ENCODE peak calls at places on chromosomes 4 and X, in nine cellular contexts. One of them, this sample, is unnamed.
A peak's percentile ranks its signal among the peaks of the same experiment; 100 is the strongest.

GRCh38 chr4:184343400-184344177 is 125.9 kb upstream of the ENPP6 start:
- DNase-seq in activated T-helper 9 cell treated with anti-CD3 and anti-CD28 coated beads, Interleukin-2, amount 50 U/mL, for 16 hours: peak; percentile 7
- DNase-seq in HTR-8/SVneo: peak; percentile 91
- DNase-seq in GM23338: peak; percentile 95
- DNase-seq in activated T-cell treated with anti-CD3 and anti-CD28 coated beads, Interleukin-2, amount 50 U/mL, for 24 hours: peak; percentile 63
- DNase-seq in A549: peak; percentile 89
- DNase-seq in smooth muscle cell of the brain vasculature: no peak
- DNase-seq in fibroblast of pulmonary artery: peak; percentile 78
- DNase-seq in cardiac muscle cell: peak; percentile 84
- DNase-seq in this sample: peak; percentile 24

GRCh38 chr4:38005637-38006036 is 45.4 kb downstream of the PTTG2 start:
- DNase-seq in GM23338: no peak
- DNase-seq in HTR-8/SVneo: no peak
- DNase-seq in cardiac muscle cell: no peak
- DNase-seq in smooth muscle cell of the brain vasculature: no peak
- DNase-seq in activated T-helper 9 cell treated with anti-CD3 and anti-CD28 coated beads, Interleukin-2, amount 50 U/mL, for 16 hours: no peak
- DNase-seq in A549: no peak
- DNase-seq in fibroblast of pulmonary artery: no peak
- DNase-seq in activated T-cell treated with anti-CD3 and anti-CD28 coated beads, Interleukin-2, amount 50 U/mL, for 24 hours: no peak
- DNase-seq in this sample: no peak

GRCh38 chr4:111066887-111067286 is 444.0 kb upstream of the PITX2 start:
- DNase-seq in HTR-8/SVneo: no peak
- DNase-seq in smooth muscle cell of the brain vasculature: no peak
- DNase-seq in fibroblast of pulmonary artery: no peak
- DNase-seq in GM23338: no peak
- DNase-seq in activated T-cell treated with anti-CD3 and anti-CD28 coated beads, Interleukin-2, amount 50 U/mL, for 24 hours: no peak
- DNase-seq in activated T-helper 9 cell treated with anti-CD3 and anti-CD28 coated beads, Interleukin-2, amount 50 U/mL, for 16 hours: no peak
- DNase-seq in A549: no peak
- DNase-seq in cardiac muscle cell: no peak
- DNase-seq in this sample: no peak

GRCh38 chr4:10554694-10555093 is 97.5 kb upstream of the ZNF518B start:
- DNase-seq in A549: peak; percentile 8
- DNase-seq in GM23338: peak; percentile 81
- DNase-seq in smooth muscle cell of the brain vasculature: no peak
- DNase-seq in activated T-cell treated with anti-CD3 and anti-CD28 coated beads, Interleukin-2, amount 50 U/mL, for 24 hours: no peak
- DNase-seq in activated T-helper 9 cell treated with anti-CD3 and anti-CD28 coated beads, Interleukin-2, amount 50 U/mL, for 16 hours: no peak
- DNase-seq in cardiac muscle cell: peak; percentile 84
- DNase-seq in fibroblast of pulmonary artery: peak; percentile 86
- DNase-seq in HTR-8/SVneo: peak; percentile 32
- DNase-seq in this sample: peak; percentile 62

GRCh38 chr4:39642885-39643550 is 4.4 kb upstream of the SMIM14 start:
- DNase-seq in activated T-cell treated with anti-CD3 and anti-CD28 coated beads, Interleukin-2, amount 50 U/mL, for 24 hours: no peak
- DNase-seq in activated T-helper 9 cell treated with anti-CD3 and anti-CD28 coated beads, Interleukin-2, amount 50 U/mL, for 16 hours: no peak
- DNase-seq in cardiac muscle cell: peak; percentile 84
- DNase-seq in fibroblast of pulmonary artery: peak; percentile 79
- DNase-seq in GM23338: no peak
- DNase-seq in A549: no peak
- DNase-seq in smooth muscle cell of the brain vasculature: no peak
- DNase-seq in HTR-8/SVneo: no peak
- DNase-seq in this sample: no peak

GRCh38 chr4:179485781-179486180 is 2043.5 kb upstream of the AGA start:
- DNase-seq in activated T-helper 9 cell treated with anti-CD3 and anti-CD28 coated beads, Interleukin-2, amount 50 U/mL, for 16 hours: no peak
- DNase-seq in A549: no peak
- DNase-seq in activated T-cell treated with anti-CD3 and anti-CD28 coated beads, Interleukin-2, amount 50 U/mL, for 24 hours: no peak
- DNase-seq in HTR-8/SVneo: no peak
- DNase-seq in GM23338: no peak
- DNase-seq in fibroblast of pulmonary artery: no peak
- DNase-seq in smooth muscle cell of the brain vasculature: no peak
- DNase-seq in cardiac muscle cell: no peak
- DNase-seq in this sample: no peak

GRCh38 chr4:147060171-147060931 is 114.7 kb upstream of the TTC29 start:
- DNase-seq in cardiac muscle cell: peak; percentile 42
- DNase-seq in GM23338: no peak
- DNase-seq in fibroblast of pulmonary artery: peak; percentile 53
- DNase-seq in activated T-helper 9 cell treated with anti-CD3 and anti-CD28 coated beads, Interleukin-2, amount 50 U/mL, for 16 hours: no peak
- DNase-seq in A549: no peak
- DNase-seq in smooth muscle cell of the brain vasculature: peak; percentile 6
- DNase-seq in HTR-8/SVneo: no peak
- DNase-seq in activated T-cell treated with anti-CD3 and anti-CD28 coated beads, Interleukin-2, amount 50 U/mL, for 24 hours: no peak
- DNase-seq in this sample: no peak

GRCh38 chrX:153486163-153486562 is 8.6 kb upstream of the BGN start:
- DNase-seq in A549: no peak
- DNase-seq in activated T-cell treated with anti-CD3 and anti-CD28 coated beads, Interleukin-2, amount 50 U/mL, for 24 hours: no peak
- DNase-seq in HTR-8/SVneo: no peak
- DNase-seq in fibroblast of pulmonary artery: no peak
- DNase-seq in activated T-helper 9 cell treated with anti-CD3 and anti-CD28 coated beads, Interleukin-2, amount 50 U/mL, for 16 hours: no peak
- DNase-seq in cardiac muscle cell: no peak
- DNase-seq in smooth muscle cell of the brain vasculature: no peak
- DNase-seq in GM23338: no peak
- DNase-seq in this sample: no peak

GRCh38 chr4:165921546-165921945 is 48.5 kb downstream of the TLL1 start:
- DNase-seq in cardiac muscle cell: no peak
- DNase-seq in HTR-8/SVneo: no peak
- DNase-seq in activated T-cell treated with anti-CD3 and anti-CD28 coated beads, Interleukin-2, amount 50 U/mL, for 24 hours: no peak
- DNase-seq in activated T-helper 9 cell treated with anti-CD3 and anti-CD28 coated beads, Interleukin-2, amount 50 U/mL, for 16 hours: no peak
- DNase-seq in smooth muscle cell of the brain vasculature: no peak
- DNase-seq in fibroblast of pulmonary artery: no peak
- DNase-seq in GM23338: no peak
- DNase-seq in A549: no peak
- DNase-seq in this sample: no peak

GRCh38 chr4:105145913-105146285 is 777 bp upstream of the TET2 start:
- DNase-seq in fibroblast of pulmonary artery: no peak
- DNase-seq in smooth muscle cell of the brain vasculature: no peak
- DNase-seq in cardiac muscle cell: no peak
- DNase-seq in GM23338: peak; percentile 71
- DNase-seq in activated T-cell treated with anti-CD3 and anti-CD28 coated beads, Interleukin-2, amount 50 U/mL, for 24 hours: no peak
- DNase-seq in activated T-helper 9 cell treated with anti-CD3 and anti-CD28 coated beads, Interleukin-2, amount 50 U/mL, for 16 hours: peak; percentile 34
- DNase-seq in A549: no peak
- DNase-seq in HTR-8/SVneo: no peak
- DNase-seq in this sample: no peak

GRCh38 chrX:149398027-149398426 is 107.1 kb downstream of the IDS start:
- DNase-seq in A549: no peak
- DNase-seq in HTR-8/SVneo: no peak
- DNase-seq in GM23338: peak; percentile 65
- DNase-seq in activated T-helper 9 cell treated with anti-CD3 and anti-CD28 coated beads, Interleukin-2, amount 50 U/mL, for 16 hours: no peak
- DNase-seq in cardiac muscle cell: no peak
- DNase-seq in activated T-cell treated with anti-CD3 and anti-CD28 coated beads, Interleukin-2, amount 50 U/mL, for 24 hours: no peak
- DNase-seq in fibroblast of pulmonary artery: no peak
- DNase-seq in smooth muscle cell of the brain vasculature: no peak
- DNase-seq in this sample: no peak

GRCh38 chr4:119615068-119615744 is 13.4 kb downstream of the PDE5A start:
- DNase-seq in HTR-8/SVneo: no peak
- DNase-seq in fibroblast of pulmonary artery: no peak
- DNase-seq in smooth muscle cell of the brain vasculature: no peak
- DNase-seq in A549: no peak
- DNase-seq in GM23338: no peak
- DNase-seq in activated T-cell treated with anti-CD3 and anti-CD28 coated beads, Interleukin-2, amount 50 U/mL, for 24 hours: no peak
- DNase-seq in activated T-helper 9 cell treated with anti-CD3 and anti-CD28 coated beads, Interleukin-2, amount 50 U/mL, for 16 hours: no peak
- DNase-seq in cardiac muscle cell: no peak
- DNase-seq in this sample: no peak

GRCh38 chr4:91958651-91959050 is 345.1 kb upstream of the GRID2 start:
- DNase-seq in GM23338: peak; percentile 89
- DNase-seq in A549: no peak
- DNase-seq in fibroblast of pulmonary artery: peak; percentile 28
- DNase-seq in HTR-8/SVneo: no peak
- DNase-seq in activated T-helper 9 cell treated with anti-CD3 and anti-CD28 coated beads, Interleukin-2, amount 50 U/mL, for 16 hours: no peak
- DNase-seq in cardiac muscle cell: peak; percentile 40
- DNase-seq in smooth muscle cell of the brain vasculature: no peak
- DNase-seq in activated T-cell treated with anti-CD3 and anti-CD28 coated beads, Interleukin-2, amount 50 U/mL, for 24 hours: no peak
- DNase-seq in this sample: no peak

GRCh38 chr4:163748474-163748873 is 254.0 kb downstream of the TMA16 start:
- DNase-seq in fibroblast of pulmonary artery: no peak
- DNase-seq in GM23338: no peak
- DNase-seq in HTR-8/SVneo: peak; percentile 3
- DNase-seq in A549: no peak
- DNase-seq in cardiac muscle cell: no peak
- DNase-seq in activated T-cell treated with anti-CD3 and anti-CD28 coated beads, Interleukin-2, amount 50 U/mL, for 24 hours: no peak
- DNase-seq in activated T-helper 9 cell treated with anti-CD3 and anti-CD28 coated beads, Interleukin-2, amount 50 U/mL, for 16 hours: no peak
- DNase-seq in smooth muscle cell of the brain vasculature: no peak
- DNase-seq in this sample: no peak

GRCh38 chr4:98447648-98448047 is 186.5 kb downstream of the RAP1GDS1 start:
- DNase-seq in fibroblast of pulmonary artery: no peak
- DNase-seq in smooth muscle cell of the brain vasculature: no peak
- DNase-seq in HTR-8/SVneo: no peak
- DNase-seq in A549: no peak
- DNase-seq in activated T-helper 9 cell treated with anti-CD3 and anti-CD28 coated beads, Interleukin-2, amount 50 U/mL, for 16 hours: no peak
- DNase-seq in GM23338: peak; percentile 56
- DNase-seq in cardiac muscle cell: peak; percentile 10
- DNase-seq in activated T-cell treated with anti-CD3 and anti-CD28 coated beads, Interleukin-2, amount 50 U/mL, for 24 hours: no peak
- DNase-seq in this sample: no peak

GRCh38 chr4:76305971-76306881 is at the start of gene STBD1:
- DNase-seq in cardiac muscle cell: peak; percentile 65
- DNase-seq in fibroblast of pulmonary artery: peak; percentile 57
- DNase-seq in activated T-cell treated with anti-CD3 and anti-CD28 coated beads, Interleukin-2, amount 50 U/mL, for 24 hours: peak; percentile 67
- DNase-seq in smooth muscle cell of the brain vasculature: no peak
- DNase-seq in HTR-8/SVneo: peak; percentile 45
- DNase-seq in A549: peak; percentile 44
- DNase-seq in GM23338: peak; percentile 88
- DNase-seq in activated T-helper 9 cell treated with anti-CD3 and anti-CD28 coated beads, Interleukin-2, amount 50 U/mL, for 16 hours: peak; percentile 9
- DNase-seq in this sample: peak; percentile 58

GRCh38 chr4:88937081-88937480 is 119.9 kb downstream of the FAM13A start:
- DNase-seq in cardiac muscle cell: peak; percentile 37
- DNase-seq in HTR-8/SVneo: peak; percentile 1
- DNase-seq in GM23338: no peak
- DNase-seq in fibroblast of pulmonary artery: peak; percentile 51
- DNase-seq in smooth muscle cell of the brain vasculature: no peak
- DNase-seq in activated T-cell treated with anti-CD3 and anti-CD28 coated beads, Interleukin-2, amount 50 U/mL, for 24 hours: no peak
- DNase-seq in A549: no peak
- DNase-seq in activated T-helper 9 cell treated with anti-CD3 and anti-CD28 coated beads, Interleukin-2, amount 50 U/mL, for 16 hours: no peak
- DNase-seq in this sample: no peak

GRCh38 chr4:116110713-116111112 is 974.7 kb downstream of the TRAM1L1 start:
- DNase-seq in fibroblast of pulmonary artery: no peak
- DNase-seq in activated T-helper 9 cell treated with anti-CD3 and anti-CD28 coated beads, Interleukin-2, amount 50 U/mL, for 16 hours: no peak
- DNase-seq in cardiac muscle cell: no peak
- DNase-seq in HTR-8/SVneo: no peak
- DNase-seq in GM23338: no peak
- DNase-seq in A549: no peak
- DNase-seq in smooth muscle cell of the brain vasculature: no peak
- DNase-seq in activated T-cell treated with anti-CD3 and anti-CD28 coated beads, Interleukin-2, amount 50 U/mL, for 24 hours: no peak
- DNase-seq in this sample: no peak

This sample was measured in AML-193.